ENCODE peak calls at places on chromosomes 1 and 21, in four cellular contexts. S is effector memory CD4-positive, alpha-beta T cell; E is naive B cell; P is M059J. U is an unnamed sample.

GRCh38 chr1:1779691-1780597 is 1.7 kb upstream of the NADK start:
- DNase-seq in S (peak; percentile 34), E (peak; percentile 78), P (peak; percentile 81), U (peak; percentile 86)

GRCh38 chr1:77978293-77978968 is 441 bp downstream of the FUBP1 start:
- DNase-seq in S (peak; percentile 68), E (peak; percentile 74), P (peak; percentile 97), U (peak; percentile 72)

GRCh38 chr1:161013591-161014513 is 7.1 kb downstream of the F11R start:
- DNase-seq in S (peak; percentile 36), E (peak; percentile 65), P (peak; percentile 92), U (peak; percentile 81)

GRCh38 chr1:11358991-11359390 is 86.0 kb downstream of the UBIAD1 start:
- DNase-seq in S (no peak), E (no peak), P (no peak), U (no peak)

GRCh38 chr1:100361249-100362089 is 9.2 kb downstream of the CDC14A start:
- DNase-seq in S (no peak), E (no peak), P (no peak), U (no peak)

GRCh38 chr1:53629101-53629691 is 109.8 kb downstream of the GLIS1 start:
- DNase-seq in S (no peak), E (no peak), P (no peak), U (no peak)

GRCh38 chr1:245790441-245790840 is 635.7 kb downstream of the KIF26B start:
- DNase-seq in S (no peak), E (no peak), P (peak; percentile 80), U (no peak)

GRCh38 chr1:204207136-204207616 is 6.6 kb downstream of the GOLT1A start:
- DNase-seq in S (peak; percentile 34), E (peak; percentile 55), P (peak; percentile 43), U (peak; percentile 45)

GRCh38 chr1:112762541-112763141 is 47.5 kb upstream of the PPM1J start:
- DNase-seq in S (no peak), E (no peak), P (no peak), U (no peak)

GRCh38 chr21:25934771-25935224 is 200.0 kb downstream of the GABPA start:
- DNase-seq in S (no peak), E (no peak), P (peak; percentile 99), U (peak; percentile 24)

GRCh38 chr1:91700332-91700731 is 185.6 kb downstream of the TGFBR3 start:
- DNase-seq in S (no peak), E (no peak), P (peak; percentile 19), U (no peak)

GRCh38 chr1:165257969-165258459 is 98.5 kb downstream of the LMX1A start:
- DNase-seq in S (no peak), E (no peak), P (peak; percentile 52), U (peak; percentile 14)

GRCh38 chr1:158999301-159000069 is 10.2 kb upstream of the IFI16 start:
- DNase-seq in S (no peak), E (no peak), P (peak; percentile 92), U (no peak)

GRCh38 chr1:11967028-11967547 is 13.2 kb upstream of the MFN2 start:
- DNase-seq in S (no peak), E (no peak), P (peak; percentile 62), U (no peak)

GRCh38 chr1:151839457-151840409 is at the start of gene C2CD4D:
- DNase-seq in S (peak; percentile 64), E (peak; percentile 42), P (no peak), U (peak; percentile 69)

GRCh38 chr1:21882721-21883415 is 54.2 kb downstream of the HSPG2 start:
- DNase-seq in S (no peak), E (no peak), P (no peak), U (no peak)

GRCh38 chr1:117629625-117630422 is 24.0 kb downstream of the TENT5C start:
- DNase-seq in S (no peak), E (no peak), P (no peak), U (no peak)

GRCh38 chr1:110462964-110463363 is 12.0 kb downstream of the PROK1 start:
- DNase-seq in S (no peak), E (no peak), P (peak; percentile 28), U (no peak)

GRCh38 chr1:180254854-180255253 is 24.8 kb downstream of the LHX4 start:
- DNase-seq in S (no peak), E (no peak), P (no peak), U (no peak)

GRCh38 chr1:91622586-91622985 is 121.9 kb downstream of the CDC7 start:
- DNase-seq in S (no peak), E (no peak), P (no peak), U (no peak)

GRCh38 chr1:16905112-16905855 is 9.5 kb downstream of the RNU1-2 start:
- DNase-seq in S (no peak), E (peak; percentile 58), P (peak; percentile 93), U (peak; percentile 90)

GRCh38 chr1:84297546-84298244 is 3.8 kb upstream of the SAMD13 start:
- DNase-seq in S (no peak), E (no peak), P (no peak), U (no peak)

GRCh38 chr21:26422138-26422537 is 150.9 kb downstream of the CYYR1 start:
- DNase-seq in S (no peak), E (no peak), P (no peak), U (no peak)

GRCh38 chr1:167121375-167122120 is 27.7 kb downstream of the STYXL2 start:
- DNase-seq in S (no peak), E (no peak), P (peak; percentile 82), U (no peak)

GRCh38 chr1:8938232-8939117 is 7.2 kb upstream of the CA6 start:
- DNase-seq in S (no peak), E (no peak), P (no peak), U (no peak)

GRCh38 chr1:107936498-107937481 is 28.2 kb downstream of the VAV3 start:
- DNase-seq in S (peak; percentile 2), E (no peak), P (peak; percentile 98), U (peak; percentile 40)

GRCh38 chr1:19688041-19688842 is 23.6 kb downstream of the HTR6 start:
- DNase-seq in S (peak; percentile 54), E (no peak), P (no peak), U (no peak)

GRCh38 chr1:184973308-184974085 is 811 bp downstream of the NIBAN1 start:
- DNase-seq in S (peak; percentile 63), E (no peak), P (peak; percentile 70), U (no peak)

GRCh38 chr1:21626921-21627339 is 42.2 kb downstream of the RAP1GAP start:
- DNase-seq in S (no peak), E (no peak), P (peak; percentile 82), U (no peak)

GRCh38 chr1:209879539-209879938 is 51.8 kb downstream of the UTP25 start:
- DNase-seq in S (no peak), E (no peak), P (peak; percentile 74), U (no peak)

GRCh38 chr1:47031059-47031458 is 7.6 kb downstream of the CYP4X1 start:
- DNase-seq in S (no peak), E (no peak), P (peak; percentile 47), U (no peak)

GRCh38 chr1:185144233-185144632 is 12.5 kb downstream of the TRMT1L start:
- DNase-seq in S (no peak), E (no peak), P (peak; percentile 7), U (no peak)

GRCh38 chr1:229280037-229280828 is 9.3 kb downstream of the RAB4A start:
- DNase-seq in S (no peak), E (no peak), P (no peak), U (no peak)

GRCh38 chr1:237029850-237030535 is 12.0 kb upstream of the RYR2 start:
- DNase-seq in S (no peak), E (no peak), P (no peak), U (no peak)

GRCh38 chr1:7346600-7347570 is 424.2 kb upstream of the VAMP3 start:
- DNase-seq in S (no peak), E (no peak), P (no peak), U (no peak)